ENCODE peak calls at places on chromosomes 12 and 14, in seven cellular contexts. V, Y, T, M, K, F and S are unnamed samples.

GRCh38 chr12:38154096-38155019 is 162.2 kb upstream of the ALG10B start:
- DNase-seq in Y (no peak), K (no peak), M (no peak), F (no peak), T (no peak), V (no peak), S (no peak)

GRCh38 chr14:54627718-54628345 is 60.9 kb downstream of the SAMD4A start:
- DNase-seq in M (peak), F (peak), Y (peak), K (peak), V (no peak), T (peak), S (no peak)

GRCh38 chr12:39620664-39621658 is 1.4 kb upstream of the ABCD2 start:
- DNase-seq in K (no peak), T (no peak), V (no peak), M (no peak), Y (no peak), F (no peak), S (no peak)

GRCh38 chr12:56104815-56105476 is 587 bp downstream of the PA2G4 start:
- DNase-seq in Y (peak), T (peak), F (peak), M (no peak), V (no peak), K (peak), S (no peak)

GRCh38 chr12:50862316-50862715 is 19.6 kb downstream of the TMPRSS12 start:
- DNase-seq in T (peak), V (no peak), M (peak), F (no peak), K (peak), Y (peak), S (no peak)

GRCh38 chr14:92997343-92998061 is 74.6 kb downstream of the CHGA start:
- DNase-seq in M (no peak), V (no peak), Y (peak), K (no peak), F (peak), T (peak), S (no peak)

GRCh38 chr14:92507174-92507768 is 6.3 kb upstream of the RIN3 start:
- DNase-seq in T (no peak), K (no peak), V (no peak), M (no peak), F (peak), Y (no peak), S (peak)

GRCh38 chr12:131604146-131604844 is 106.6 kb upstream of the SFSWAP start:
- DNase-seq in M (no peak), F (peak), V (no peak), K (peak), Y (no peak), T (no peak), S (no peak)

GRCh38 chr12:41596190-41596589 is 408.1 kb downstream of the PDZRN4 start:
- DNase-seq in T (no peak), M (no peak), Y (no peak), F (no peak), K (no peak), V (no peak), S (no peak)

GRCh38 chr12:1533602-1534304 is 60.6 kb downstream of the FBXL14 start:
- DNase-seq in V (no peak), Y (peak), T (peak), F (no peak), M (peak), K (peak), S (no peak)

GRCh38 chr14:61281186-61281676 is at the start of gene TMEM30B:
- DNase-seq in V (peak), M (no peak), Y (no peak), F (no peak), T (no peak), K (no peak), S (no peak)

GRCh38 chr14:69828879-69829278 is 31.8 kb upstream of the SLC10A1 start:
- DNase-seq in F (no peak), V (no peak), M (no peak), Y (no peak), T (no peak), K (no peak), S (no peak)

GRCh38 chr14:96086032-96086431 is 46.9 kb downstream of the C14orf132 start:
- DNase-seq in K (peak), M (peak), Y (peak), T (peak), F (no peak), V (no peak), S (peak)

GRCh38 chr12:97681612-97682504 is 219.3 kb downstream of the RMST start:
- DNase-seq in M (no peak), K (no peak), Y (no peak), F (no peak), V (no peak), T (no peak), S (no peak)

GRCh38 chr12:108691995-108692808 is 39.1 kb downstream of the CORO1C start:
- DNase-seq in T (peak), M (no peak), K (peak), V (no peak), Y (peak), F (peak), S (peak)